ENCODE peak calls at places on chromosomes 2 and 18, in eight cellular contexts. U is MM.1S, S is neural progenitor cell, M is SK-N-SH, R is OCI-LY7, X is PC-3, J is HCT116, G is GM23338. W is an unnamed sample.

GRCh38 chr2:1564506-1564905 is 151.2 kb downstream of the TPO start:
- DNase-seq in U (no peak), S (no peak), M (no peak), R (no peak), X (no peak), J (no peak), G (no peak), W (no peak)

GRCh38 chr2:71714601-71715240 is 261.4 kb downstream of the DYSF start:
- DNase-seq in U (no peak), S (no peak), M (no peak), R (no peak), X (no peak), J (no peak), G (no peak), W (no peak)

GRCh38 chr2:174442546-174443510 is 44.0 kb downstream of the GPR155 start:
- DNase-seq in U (no peak), S (peak; percentile 2), M (no peak), R (peak; percentile 6), X (peak; percentile 89), J (peak; percentile 26), G (peak; percentile 20), W (peak; percentile 31)

GRCh38 chr18:61448316-61448715 is 115.1 kb downstream of the CDH20 start:
- DNase-seq in U (peak; percentile 34), S (no peak), M (no peak), R (peak; percentile 1), X (no peak), J (no peak), G (no peak), W (no peak)

GRCh38 chr2:144801766-144802165 is 281.8 kb upstream of the ZEB2 start:
- DNase-seq in U (no peak), S (no peak), M (no peak), R (no peak), X (peak; percentile 57), J (no peak), G (peak; percentile 3), W (no peak)

GRCh38 chr2:134766583-134766982 is 47.8 kb upstream of the TMEM163 start:
- DNase-seq in U (no peak), S (no peak), M (no peak), R (no peak), X (no peak), J (no peak), G (no peak), W (no peak)

GRCh38 chr2:20496477-20496876 is 49.6 kb downstream of the RHOB start:
- DNase-seq in U (no peak), S (no peak), M (no peak), R (no peak), X (no peak), J (peak; percentile 19), G (no peak), W (no peak)

GRCh38 chr2:4653989-4654388 is 950.6 kb downstream of the DCDC2C start:
- DNase-seq in U (no peak), S (no peak), M (no peak), R (peak; percentile 77), X (no peak), J (no peak), G (no peak), W (no peak)

GRCh38 chr18:73316513-73316912 is 448.7 kb upstream of the NETO1 start:
- DNase-seq in U (no peak), S (no peak), M (no peak), R (no peak), X (peak; percentile 20), J (no peak), G (no peak), W (no peak)

GRCh38 chr2:217950401-217950871 is 52.4 kb downstream of the TNS1 start:
- DNase-seq in U (no peak), S (no peak), M (no peak), R (no peak), X (no peak), J (no peak), G (no peak), W (peak; percentile 54)

GRCh38 chr2:149055751-149056150 is 17.3 kb downstream of the LYPD6B start:
- DNase-seq in U (no peak), S (no peak), M (no peak), R (no peak), X (peak; percentile 20), J (no peak), G (no peak), W (no peak)

GRCh38 chr2:167134381-167135072 is 246.2 kb downstream of the XIRP2 start:
- DNase-seq in U (no peak), S (no peak), M (no peak), R (no peak), X (peak; percentile 92), J (no peak), G (no peak), W (no peak)

GRCh38 chr18:10559566-10560456 is 34.0 kb downstream of the NAPG start:
- DNase-seq in U (no peak), S (no peak), M (peak; percentile 47), R (peak; percentile 38), X (no peak), J (no peak), G (no peak), W (no peak)

GRCh38 chr2:46332686-46333281 is 35.6 kb downstream of the EPAS1 start:
- DNase-seq in U (no peak), S (no peak), M (no peak), R (no peak), X (peak; percentile 17), J (no peak), G (no peak), W (no peak)

GRCh38 chr2:234368861-234369261 is 128.0 kb downstream of the ARL4C start:
- DNase-seq in U (no peak), S (peak; percentile 12), M (no peak), R (no peak), X (peak; percentile 85), J (no peak), G (no peak), W (peak; percentile 78)

GRCh38 chr2:26241928-26242436 is 2.5 kb downstream of the HADHA start:
- DNase-seq in U (no peak), S (no peak), M (no peak), R (no peak), X (no peak), J (no peak), G (no peak), W (no peak)

DNA sequence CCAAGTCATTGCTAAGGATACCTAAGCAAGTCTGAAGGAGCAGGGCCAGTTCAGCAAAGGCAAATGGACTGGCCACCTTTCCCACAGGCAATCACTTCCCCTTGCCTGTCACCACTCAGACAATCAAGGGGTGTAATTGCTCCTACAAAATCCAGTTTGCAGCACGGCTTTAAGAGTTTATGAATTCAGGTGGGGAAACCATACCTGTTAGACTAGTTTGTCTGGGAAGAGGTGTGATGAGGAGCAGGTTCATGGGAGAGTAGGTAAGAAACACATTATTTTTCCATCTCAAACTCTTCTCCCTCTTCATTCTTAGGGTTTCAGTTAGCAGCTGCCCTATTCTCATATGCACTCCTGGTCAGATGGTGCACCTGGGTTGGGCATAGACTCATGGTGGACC is 102.5 kb downstream of the EVA1A start:
- DNase-seq in U (no peak), S (no peak), M (no peak), R (no peak), X (peak; percentile 26), J (no peak), G (no peak), W (no peak)
- H3K27ac ChIP-seq in U (no peak overlapping the region), S (no peak overlapping the region), M (no peak overlapping the region), R (no peak overlapping the region), X (no peak overlapping the region), J (no peak overlapping the region), G (no peak overlapping the region), W (no peak overlapping the region)

GRCh38 chr2:151946856-151947523 is 118.8 kb upstream of the ARL5A start:
- DNase-seq in U (peak; percentile 42), S (peak; percentile 78), M (peak; percentile 62), R (peak; percentile 55), X (peak; percentile 41), J (peak; percentile 21), G (peak; percentile 95), W (peak; percentile 64)
- TF ChIP-seq EZH2phosphoT487 in U (no peak), S (no peak), M (no peak), R (no peak), X (no peak), J (no peak), G (no peak), W (no peak)

GRCh38 chr2:67626656-67627055 is 229.5 kb downstream of the ETAA1 start:
- DNase-seq in U (no peak), S (peak; percentile 26), M (no peak), R (no peak), X (no peak), J (no peak), G (no peak), W (no peak)

GRCh38 chr2:67625178-67625577 is 228.0 kb downstream of the ETAA1 start:
- DNase-seq in U (no peak), S (no peak), M (no peak), R (no peak), X (no peak), J (no peak), G (no peak), W (peak; percentile 11)

GRCh38 chr2:67627456-67627855 is 230.3 kb downstream of the ETAA1 start:
- DNase-seq in U (no peak), S (no peak), M (no peak), R (no peak), X (no peak), J (no peak), G (no peak), W (no peak)

GRCh38 chr2:67626076-67626475 is 228.9 kb downstream of the ETAA1 start:
- DNase-seq in U (no peak), S (no peak), M (no peak), R (no peak), X (no peak), J (no peak), G (no peak), W (no peak)

DNA sequence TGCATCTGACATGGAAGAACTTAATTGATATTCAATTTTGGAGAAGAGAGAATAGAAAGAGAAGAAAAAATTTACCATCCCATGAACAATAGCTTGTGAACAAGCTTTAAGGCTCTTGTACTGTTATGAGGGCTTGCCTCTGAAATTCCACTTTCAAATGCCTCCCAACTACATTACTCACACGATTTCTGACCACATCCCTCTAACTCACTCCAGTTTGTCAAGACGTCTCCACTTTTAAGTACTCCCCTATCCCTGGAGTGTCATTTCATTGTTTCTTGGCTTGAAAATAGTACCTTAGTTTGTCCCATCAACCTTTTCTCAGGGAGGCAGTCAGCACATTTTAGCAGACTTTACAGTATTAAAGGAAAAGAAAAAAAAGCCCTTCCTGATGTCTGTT is 228.5 kb downstream of the ETAA1 start:
- DNase-seq in U (no peak), S (no peak), M (no peak), R (no peak), X (peak; percentile 46), J (no peak), G (no peak), W (no peak)
- TF ChIP-seq CTCF in U (no peak), S (no peak), M (no peak), R (no peak), X (no peak), J (no peak), G (no peak), W (no peak)

DNA sequence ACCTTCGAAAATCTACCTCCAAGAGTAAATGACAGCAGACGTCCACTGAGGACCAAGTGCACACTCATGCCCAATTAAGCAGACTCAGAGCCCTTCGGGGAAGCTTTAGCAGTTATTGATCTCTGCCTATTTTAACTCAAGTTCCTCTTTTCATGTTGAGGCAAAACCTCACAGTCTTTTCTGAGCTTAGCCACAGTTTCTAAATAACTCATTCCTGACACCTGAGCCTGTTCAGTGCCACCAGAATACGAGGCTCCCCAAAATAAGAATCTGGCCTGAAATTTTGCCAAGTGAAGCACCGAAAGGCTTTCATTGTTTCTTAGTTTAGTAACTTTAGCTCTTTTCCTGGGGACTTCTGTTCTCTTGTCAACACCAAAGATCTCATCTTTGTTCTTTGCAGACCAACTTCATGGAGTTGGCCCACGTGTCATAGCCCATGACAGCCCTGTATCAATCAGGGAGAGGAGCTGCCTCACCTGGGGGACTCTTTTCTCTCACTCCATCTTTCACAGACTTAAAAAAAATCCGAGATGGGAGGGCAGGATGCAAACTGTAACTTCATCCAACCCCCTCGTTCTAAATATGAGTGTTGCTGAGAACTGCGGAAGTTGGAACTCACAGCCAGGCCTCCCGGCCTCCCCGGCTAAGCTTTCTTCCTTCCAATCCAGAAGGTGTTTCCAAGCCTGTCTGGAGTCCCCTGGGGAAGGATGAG is 22.2 kb downstream of the INPP5D start:
- DNase-seq in U (peak; percentile 25), S (no peak), M (no peak), R (peak; percentile 68), X (no peak), J (no peak), G (no peak), W (no peak)
- H3K27ac ChIP-seq in U (peak overlapping the region; percentile 80), S (no peak overlapping the region), M (no peak overlapping the region), R (peak overlapping the region; percentile 98), X (no peak overlapping the region), J (no peak overlapping the region), G (no peak overlapping the region), W (no peak overlapping the region)